ENCODE peak calls at places on chromosome 14, in nine cellular contexts. One of them, this sample, is unnamed.

GRCh38 chr14:76133103-76133502 is 18.6 kb upstream of the GPATCH2L start:
- DNase-seq in SW480: peak; percentile 27
- DNase-seq in amniotic stem cell: no peak
- DNase-seq in T-helper 1 cell: no peak
- DNase-seq in stimulated activated CD8-positive, alpha-beta memory T cell treated with anti-CD3 and anti-CD28 coated beads, Interleukin-4, amount 100 ng/mL, for 24 hours: no peak
- DNase-seq in heart right ventricle: no peak
- DNase-seq in left kidney: peak; percentile 89
- DNase-seq in GM04504: no peak
- DNase-seq in pulmonary artery endothelial cell: no peak
- DNase-seq in this sample: no peak

GRCh38 chr14:88437659-88438058 is 52.2 kb downstream of the SPATA7 start:
- DNase-seq in left kidney: no peak
- DNase-seq in T-helper 1 cell: no peak
- DNase-seq in amniotic stem cell: no peak
- DNase-seq in heart right ventricle: no peak
- DNase-seq in pulmonary artery endothelial cell: no peak
- DNase-seq in SW480: no peak
- DNase-seq in GM04504: no peak
- DNase-seq in stimulated activated CD8-positive, alpha-beta memory T cell treated with anti-CD3 and anti-CD28 coated beads, Interleukin-4, amount 100 ng/mL, for 24 hours: no peak
- DNase-seq in this sample: no peak

GRCh38 chr14:36524220-36524837 is 4.3 kb upstream of the NKX2-1 start:
- DNase-seq in amniotic stem cell: no peak
- DNase-seq in heart right ventricle: no peak
- DNase-seq in stimulated activated CD8-positive, alpha-beta memory T cell treated with anti-CD3 and anti-CD28 coated beads, Interleukin-4, amount 100 ng/mL, for 24 hours: no peak
- DNase-seq in left kidney: peak; percentile 37
- DNase-seq in SW480: no peak
- DNase-seq in GM04504: no peak
- DNase-seq in pulmonary artery endothelial cell: no peak
- DNase-seq in T-helper 1 cell: no peak
- DNase-seq in this sample: no peak

GRCh38 chr14:33646692-33647260 is 304.1 kb downstream of the EGLN3 start:
- DNase-seq in T-helper 1 cell: no peak
- DNase-seq in amniotic stem cell: no peak
- DNase-seq in pulmonary artery endothelial cell: no peak
- DNase-seq in stimulated activated CD8-positive, alpha-beta memory T cell treated with anti-CD3 and anti-CD28 coated beads, Interleukin-4, amount 100 ng/mL, for 24 hours: no peak
- DNase-seq in GM04504: no peak
- DNase-seq in heart right ventricle: no peak
- DNase-seq in left kidney: peak; percentile 28
- DNase-seq in SW480: no peak
- DNase-seq in this sample: no peak

GRCh38 chr14:103445783-103446182 is 60.6 kb downstream of the MARK3 start:
- DNase-seq in heart right ventricle: no peak
- DNase-seq in T-helper 1 cell: no peak
- DNase-seq in left kidney: peak; percentile 5
- DNase-seq in stimulated activated CD8-positive, alpha-beta memory T cell treated with anti-CD3 and anti-CD28 coated beads, Interleukin-4, amount 100 ng/mL, for 24 hours: no peak
- DNase-seq in amniotic stem cell: no peak
- DNase-seq in SW480: no peak
- DNase-seq in GM04504: no peak
- DNase-seq in pulmonary artery endothelial cell: no peak
- DNase-seq in this sample: no peak

GRCh38 chr14:77882098-77882497 is 82.2 kb downstream of the ADCK1 start:
- DNase-seq in T-helper 1 cell: no peak
- DNase-seq in stimulated activated CD8-positive, alpha-beta memory T cell treated with anti-CD3 and anti-CD28 coated beads, Interleukin-4, amount 100 ng/mL, for 24 hours: no peak
- DNase-seq in heart right ventricle: peak; percentile 68
- DNase-seq in GM04504: no peak
- DNase-seq in SW480: no peak
- DNase-seq in amniotic stem cell: no peak
- DNase-seq in left kidney: peak; percentile 81
- DNase-seq in pulmonary artery endothelial cell: no peak
- DNase-seq in this sample: no peak

GRCh38 chr14:24212924-24213865 is at the start of gene CHMP4A:
- DNase-seq in T-helper 1 cell: peak; percentile 95
- DNase-seq in amniotic stem cell: peak; percentile 99
- DNase-seq in left kidney: peak; percentile 100
- DNase-seq in GM04504: peak; percentile 96
- DNase-seq in pulmonary artery endothelial cell: peak; percentile 95
- DNase-seq in SW480: peak; percentile 95
- DNase-seq in stimulated activated CD8-positive, alpha-beta memory T cell treated with anti-CD3 and anti-CD28 coated beads, Interleukin-4, amount 100 ng/mL, for 24 hours: peak; percentile 97
- DNase-seq in heart right ventricle: peak; percentile 95
- DNase-seq in this sample: peak; percentile 93

GRCh38 chr14:63874223-63874622 is 21.4 kb downstream of the SYNE2 start:
- DNase-seq in T-helper 1 cell: no peak
- DNase-seq in amniotic stem cell: no peak
- DNase-seq in stimulated activated CD8-positive, alpha-beta memory T cell treated with anti-CD3 and anti-CD28 coated beads, Interleukin-4, amount 100 ng/mL, for 24 hours: no peak
- DNase-seq in heart right ventricle: no peak
- DNase-seq in pulmonary artery endothelial cell: no peak
- DNase-seq in left kidney: no peak
- DNase-seq in SW480: no peak
- DNase-seq in GM04504: no peak
- DNase-seq in this sample: no peak

GRCh38 chr14:37641117-37641516 is 45.7 kb downstream of the TTC6 start:
- DNase-seq in GM04504: no peak
- DNase-seq in T-helper 1 cell: no peak
- DNase-seq in SW480: no peak
- DNase-seq in heart right ventricle: no peak
- DNase-seq in stimulated activated CD8-positive, alpha-beta memory T cell treated with anti-CD3 and anti-CD28 coated beads, Interleukin-4, amount 100 ng/mL, for 24 hours: no peak
- DNase-seq in amniotic stem cell: no peak
- DNase-seq in pulmonary artery endothelial cell: no peak
- DNase-seq in left kidney: no peak
- DNase-seq in this sample: no peak

GRCh38 chr14:22556021-22556989 is 32.7 kb downstream of the DAD1 start:
- DNase-seq in heart right ventricle: peak; percentile 36
- DNase-seq in left kidney: peak; percentile 38
- DNase-seq in GM04504: no peak
- DNase-seq in SW480: peak; percentile 99
- DNase-seq in T-helper 1 cell: peak; percentile 99
- DNase-seq in amniotic stem cell: no peak
- DNase-seq in stimulated activated CD8-positive, alpha-beta memory T cell treated with anti-CD3 and anti-CD28 coated beads, Interleukin-4, amount 100 ng/mL, for 24 hours: peak; percentile 94
- DNase-seq in pulmonary artery endothelial cell: no peak
- DNase-seq in this sample: no peak

GRCh38 chr14:105200074-105200473 is 19.0 kb upstream of the NUDT14 start:
- DNase-seq in GM04504: no peak
- DNase-seq in T-helper 1 cell: no peak
- DNase-seq in left kidney: no peak
- DNase-seq in amniotic stem cell: no peak
- DNase-seq in stimulated activated CD8-positive, alpha-beta memory T cell treated with anti-CD3 and anti-CD28 coated beads, Interleukin-4, amount 100 ng/mL, for 24 hours: no peak
- DNase-seq in SW480: no peak
- DNase-seq in heart right ventricle: no peak
- DNase-seq in pulmonary artery endothelial cell: no peak
- DNase-seq in this sample: no peak

GRCh38 chr14:57833304-57833703 is 32.6 kb downstream of the SLC35F4 start:
- DNase-seq in SW480: peak; percentile 41
- DNase-seq in stimulated activated CD8-positive, alpha-beta memory T cell treated with anti-CD3 and anti-CD28 coated beads, Interleukin-4, amount 100 ng/mL, for 24 hours: no peak
- DNase-seq in amniotic stem cell: peak; percentile 68
- DNase-seq in heart right ventricle: no peak
- DNase-seq in pulmonary artery endothelial cell: peak; percentile 19
- DNase-seq in T-helper 1 cell: no peak
- DNase-seq in left kidney: no peak
- DNase-seq in GM04504: peak; percentile 94
- DNase-seq in this sample: no peak

GRCh38 chr14:28057286-28058011 is 709.1 kb upstream of the FOXG1 start:
- DNase-seq in T-helper 1 cell: no peak
- DNase-seq in left kidney: peak; percentile 2
- DNase-seq in amniotic stem cell: no peak
- DNase-seq in GM04504: no peak
- DNase-seq in heart right ventricle: no peak
- DNase-seq in pulmonary artery endothelial cell: no peak
- DNase-seq in SW480: peak; percentile 1
- DNase-seq in stimulated activated CD8-positive, alpha-beta memory T cell treated with anti-CD3 and anti-CD28 coated beads, Interleukin-4, amount 100 ng/mL, for 24 hours: no peak
- DNase-seq in this sample: no peak